ENCODE peak calls at places on chromosomes 11 and 22, in eight cellular contexts. K, P, N, U, G, T, L and R are unnamed samples.

GRCh38 chr22:45891021-45891421 is 85.9 kb downstream of the WNT7B start:
- DNase-seq in G (no peak), P (no peak), K (no peak), U (peak), T (no peak), L (peak), N (no peak), R (no peak)

GRCh38 chr22:48976556-48977535 is 850.8 kb downstream of the BRD1 start:
- DNase-seq in G (no peak), T (no peak), L (no peak), N (no peak), K (no peak), P (no peak), U (no peak), R (no peak)

GRCh38 chr11:35558468-35558867 is 33.1 kb upstream of the PAMR1 start:
- DNase-seq in K (no peak), G (peak), U (no peak), N (no peak), P (no peak), L (no peak), T (no peak), R (peak)

GRCh38 chr11:1837171-1838076 is 1.4 kb upstream of the TNNI2 start:
- DNase-seq in K (no peak), L (peak), T (peak), U (peak), P (no peak), N (no peak), G (peak), R (peak)

GRCh38 chr22:38051261-38051660 is 5.9 kb upstream of the PICK1 start:
- DNase-seq in G (no peak), L (no peak), T (no peak), P (no peak), U (no peak), K (no peak), N (no peak), R (no peak)

GRCh38 chr11:59678118-59678812 is 9.4 kb upstream of the PATL1 start:
- DNase-seq in K (no peak), U (no peak), L (no peak), P (no peak), T (no peak), N (no peak), G (peak), R (peak)

GRCh38 chr22:44347549-44347948 is 34.8 kb upstream of the SHISAL1 start:
- DNase-seq in P (no peak), L (no peak), N (no peak), U (no peak), K (no peak), G (no peak), T (no peak), R (no peak)

GRCh38 chr11:120594746-120595145 is 83.2 kb downstream of the GRIK4 start:
- DNase-seq in U (no peak), P (no peak), K (no peak), T (no peak), G (no peak), L (no peak), N (no peak), R (no peak)

GRCh38 chr11:130211781-130212401 is 52.3 kb downstream of the ST14 start:
- DNase-seq in P (peak), U (peak), L (no peak), K (no peak), T (no peak), G (no peak), N (no peak), R (no peak)

GRCh38 chr11:119445850-119446249 is 22.9 kb upstream of the THY1 start:
- DNase-seq in L (no peak), T (no peak), P (no peak), U (no peak), G (no peak), K (no peak), N (no peak), R (peak)

GRCh38 chr11:2803186-2804057 is 82.2 kb downstream of the CDKN1C start:
- DNase-seq in K (peak), P (peak), L (peak), T (no peak), G (no peak), N (peak), U (peak), R (no peak)

DNA sequence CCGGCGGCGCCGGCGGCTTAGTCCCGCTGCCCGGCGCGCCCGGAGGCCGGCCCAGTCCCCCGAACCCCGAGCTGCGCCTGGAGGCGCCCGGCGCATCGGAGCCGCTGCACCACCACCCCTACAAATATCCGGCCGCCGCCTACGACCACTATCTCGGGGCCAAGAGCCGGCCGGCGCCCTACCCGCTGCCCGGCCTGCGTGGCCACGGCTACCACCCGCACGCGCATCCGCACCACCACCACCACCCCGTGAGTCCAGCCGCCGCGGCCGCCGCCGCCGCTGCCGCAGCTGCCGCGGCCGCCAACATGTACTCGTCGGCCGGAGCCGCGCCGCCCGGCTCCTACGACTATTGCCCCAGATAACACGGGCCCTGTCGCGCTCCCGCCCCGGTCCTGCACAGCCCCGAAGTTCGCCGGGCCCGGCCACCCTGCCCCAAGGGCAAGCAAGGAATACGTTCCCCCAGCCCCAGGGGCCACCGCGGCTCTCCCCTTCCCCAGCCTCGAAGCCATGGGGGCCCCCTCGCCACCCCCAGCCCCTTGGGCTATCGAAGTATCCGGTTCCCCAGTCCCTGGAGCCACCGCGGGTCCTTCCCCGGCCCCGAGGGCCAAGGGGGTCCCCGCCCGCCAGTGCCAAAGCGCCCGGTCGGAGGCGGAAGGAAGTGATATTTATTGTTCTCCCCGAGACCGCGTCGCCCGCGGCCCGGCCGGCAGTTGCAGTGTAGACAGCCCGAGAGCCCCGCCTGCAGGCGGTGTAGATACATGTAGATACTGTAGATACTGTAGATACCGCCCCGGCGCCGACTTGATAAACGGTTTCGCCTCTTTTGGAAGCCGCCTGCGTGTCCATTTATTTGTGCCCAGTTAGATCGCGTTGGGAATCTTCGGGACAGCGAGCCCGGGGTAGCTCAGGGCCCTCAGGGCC is 6.2 kb downstream of the TBX1 start:
- DNase-seq in P (no peak), G (no peak), K (peak), N (no peak), U (peak), T (no peak), L (peak), R (peak)
- H3K4me3 ChIP-seq in P (no peak), G (no peak), K (peak), N (peak), U (no peak), T (no peak), L (no peak), R (peak)

DNA sequence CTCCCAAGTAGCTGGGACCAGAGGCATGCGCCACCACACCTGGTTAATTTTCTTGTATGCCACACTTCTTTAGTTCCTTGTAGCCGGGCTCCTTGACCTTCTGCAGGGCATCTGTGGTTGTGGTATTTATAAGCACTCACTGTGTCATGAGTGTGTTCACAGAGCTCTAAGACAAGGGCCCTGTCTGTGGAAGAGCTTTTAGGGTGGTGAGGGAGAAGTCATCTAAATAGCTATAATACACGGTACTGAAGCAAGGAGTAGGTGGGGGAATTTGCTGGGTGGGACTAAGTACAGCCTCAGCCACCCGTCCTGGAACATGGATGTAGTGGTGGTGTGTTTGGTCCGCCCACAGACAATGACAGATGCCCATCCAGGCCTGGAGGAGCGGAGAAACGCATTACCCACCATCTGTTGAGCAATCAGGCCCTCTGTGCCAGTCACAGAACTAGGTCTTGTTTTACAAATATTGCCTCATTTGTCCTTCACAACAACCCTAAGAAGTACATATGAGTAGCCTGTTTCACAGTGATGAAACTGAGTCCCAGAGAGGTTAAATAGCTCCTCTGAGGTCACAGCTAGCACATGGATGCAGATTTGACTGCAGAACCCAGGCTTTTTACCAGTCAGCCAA is 10.1 kb downstream of the ACO2 start:
- DNase-seq in N (peak), U (no peak), K (peak), L (no peak), T (no peak), P (no peak), G (peak), R (peak)
- H3K4me3 ChIP-seq in N (no peak), U (no peak), K (no peak), L (no peak), T (no peak), P (no peak), G (no peak), R (no peak)

DNA sequence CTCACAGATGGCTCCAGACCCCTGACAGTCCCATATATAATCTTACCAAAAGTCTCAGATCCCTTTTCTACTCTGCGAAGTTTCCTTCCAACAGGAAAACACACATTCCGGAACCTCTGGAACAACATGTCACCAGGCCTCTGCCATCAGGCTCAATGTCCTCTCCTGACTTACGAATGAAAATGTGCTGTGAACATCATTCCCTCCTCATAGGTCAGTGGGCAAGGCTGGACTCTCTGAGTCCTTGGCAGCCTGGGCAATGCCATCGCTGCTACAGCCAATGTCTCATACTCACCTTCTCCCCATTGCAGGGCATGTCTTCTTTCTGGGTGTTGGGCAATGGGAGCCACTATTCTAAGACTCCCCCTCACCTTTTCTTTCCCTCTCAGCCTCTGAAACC is 1.7 kb upstream of the HPX start:
- DNase-seq in L (no peak), T (no peak), N (no peak), P (no peak), G (no peak), U (no peak), K (no peak), R (no peak)
- H3K4me3 ChIP-seq in L (no peak), T (no peak), N (no peak), P (no peak), G (no peak), U (no peak), K (no peak), R (no peak)

GRCh38 chr11:20598487-20598886 is 921 bp upstream of the SLC6A5 start:
- DNase-seq in T (no peak), K (no peak), U (no peak), P (no peak), L (no peak), G (no peak), N (no peak), R (no peak)
- H3K4me3 ChIP-seq in T (no peak), K (no peak), U (no peak), P (no peak), L (no peak), G (no peak), N (no peak), R (no peak)